ENCODE peak calls at places on chromosomes 13 and 19, in eight cellular contexts. S is GM23338, H is tibial nerve, P is RWPE2, U is fibroblast of mammary gland, C is esophagus squamous epithelium, R is RWPE1, D is dorsolateral prefrontal cortex. Y is an unnamed sample.

GRCh38 chr19:32224371-32225244 is 120.8 kb upstream of the ZNF507 start:
- DNase-seq in H (peak), C (no peak), R (peak), P (no peak), D (peak), S (peak), U (peak), Y (peak)

GRCh38 chr13:23723463-23723862 is 153.3 kb downstream of the TNFRSF19 start:
- DNase-seq in D (no peak), C (no peak), S (no peak), U (peak), H (no peak), R (no peak), P (no peak), Y (no peak)

GRCh38 chr13:29582171-29582570 is 13.3 kb downstream of the SLC7A1 start:
- DNase-seq in U (no peak), P (no peak), C (no peak), R (no peak), D (no peak), S (no peak), H (no peak), Y (no peak)

GRCh38 chr19:13619203-13619632 is 112.9 kb upstream of the CACNA1A start:
- DNase-seq in C (no peak), D (no peak), H (no peak), P (no peak), S (no peak), U (peak), R (no peak), Y (no peak)

GRCh38 chr13:98089826-98090225 is 53.1 kb upstream of the FARP1 start:
- DNase-seq in P (no peak), C (no peak), S (no peak), H (no peak), D (no peak), R (no peak), U (peak), Y (no peak)

GRCh38 chr13:103287659-103288058 is 221.4 kb upstream of the SLC10A2 start:
- DNase-seq in D (no peak), P (no peak), R (peak), H (no peak), S (no peak), U (no peak), C (no peak), Y (no peak)

GRCh38 chr19:13176345-13176744 is 26.1 kb downstream of the IER2 start:
- DNase-seq in U (no peak), R (no peak), C (no peak), S (no peak), D (no peak), H (no peak), P (no peak), Y (no peak)

GRCh38 chr19:14979498-14980255 is at the start of gene SLC1A6:
- DNase-seq in U (no peak), C (no peak), P (no peak), D (no peak), R (no peak), H (no peak), S (peak), Y (peak)

GRCh38 chr19:45924891-45925447 is 10.4 kb upstream of the NANOS2 start:
- DNase-seq in D (no peak), H (no peak), R (no peak), U (no peak), P (no peak), S (no peak), C (no peak), Y (no peak)

GRCh38 chr19:6161271-6161850 is 25.9 kb downstream of the ACSBG2 start:
- DNase-seq in P (peak), H (no peak), S (peak), U (peak), D (no peak), R (peak), C (no peak), Y (no peak)

GRCh38 chr19:29927944-29928669 is 13.9 kb upstream of the URI1 start:
- DNase-seq in U (no peak), C (no peak), H (no peak), P (no peak), S (peak), R (no peak), D (no peak), Y (peak)

GRCh38 chr19:1767464-1767933 is 14.2 kb downstream of the ONECUT3 start:
- DNase-seq in P (no peak), C (no peak), H (peak), S (no peak), D (peak), U (peak), R (peak), Y (peak)

GRCh38 chr13:72125561-72125960 is 258.6 kb upstream of the DACH1 start:
- DNase-seq in C (no peak), D (no peak), P (no peak), R (no peak), U (peak), S (no peak), H (no peak), Y (no peak)

GRCh38 chr13:43487459-43487858 is 299.3 kb downstream of the ENOX1 start:
- DNase-seq in D (no peak), P (no peak), U (no peak), R (no peak), C (no peak), H (no peak), S (no peak), Y (no peak)

GRCh38 chr19:50418186-50419021 is at the start of gene SPIB:
- DNase-seq in S (peak), H (no peak), U (no peak), C (no peak), R (no peak), P (no peak), D (no peak), Y (no peak)

GRCh38 chr13:37106642-37107041 is 1.2 kb upstream of the CSNK1A1L start:
- DNase-seq in S (peak), D (no peak), U (no peak), H (no peak), R (no peak), P (no peak), C (no peak), Y (no peak)

GRCh38 chr19:54431255-54431838 is 16.1 kb downstream of the TTYH1 start:
- DNase-seq in H (no peak), R (no peak), C (no peak), U (peak), P (no peak), D (no peak), S (no peak), Y (no peak)

GRCh38 chr19:49823472-49823871 is 5.4 kb downstream of the MED25 start:
- DNase-seq in C (no peak), D (no peak), R (no peak), S (no peak), U (no peak), P (no peak), H (no peak), Y (no peak)

GRCh38 chr13:95929430-95929829 is 123.8 kb downstream of the UGGT2 start:
- DNase-seq in D (no peak), C (no peak), R (no peak), P (no peak), U (no peak), S (no peak), H (no peak), Y (no peak)

GRCh38 chr13:93529961-93530360 is 303.4 kb downstream of the GPC6 start:
- DNase-seq in P (no peak), D (no peak), C (no peak), S (no peak), U (peak), H (no peak), R (no peak), Y (no peak)

GRCh38 chr19:41528106-41528505 is 47.9 kb upstream of the CEACAM21 start:
- DNase-seq in R (no peak), P (no peak), D (no peak), H (no peak), U (peak), S (peak), C (no peak), Y (no peak)

GRCh38 chr13:114089751-114090400 is 42.5 kb downstream of the RASA3 start:
- DNase-seq in S (no peak), C (no peak), D (no peak), H (no peak), R (no peak), U (no peak), P (peak), Y (no peak)

GRCh38 chr19:13765395-13766094 is 1.2 kb downstream of the MRI1 start:
- DNase-seq in P (no peak), R (no peak), D (no peak), H (no peak), U (no peak), C (no peak), S (peak), Y (no peak)

GRCh38 chr19:6530385-6531162 is at the start of gene TNFSF9:
- DNase-seq in U (peak), S (peak), H (peak), D (peak), P (peak), C (no peak), R (peak), Y (peak)

GRCh38 chr13:114230117-114230516 is 4.6 kb upstream of the CDC16 start:
- DNase-seq in R (no peak), C (no peak), P (no peak), H (no peak), U (peak), S (peak), D (no peak), Y (no peak)

GRCh38 chr13:36673838-36674326 is at the start of gene SERTM1:
- DNase-seq in P (no peak), H (no peak), C (no peak), U (peak), D (no peak), S (peak), R (peak), Y (peak)

GRCh38 chr13:98576215-98576945 is 527 bp downstream of the STK24 start:
- DNase-seq in D (no peak), U (no peak), R (peak), S (peak), H (peak), P (no peak), C (no peak), Y (peak)

GRCh38 chr19:19628499-19629134 is 597 bp upstream of the LPAR2 start:
- DNase-seq in D (no peak), R (peak), P (no peak), C (no peak), U (peak), H (no peak), S (peak), Y (peak)

GRCh38 chr13:90492872-90493271 is 854.6 kb upstream of the MIR17HG start:
- DNase-seq in C (no peak), R (no peak), S (no peak), P (no peak), H (no peak), D (no peak), U (no peak), Y (no peak)

GRCh38 chr19:7612282-7613274 is 16.8 kb downstream of the XAB2 start:
- DNase-seq in C (no peak), D (no peak), H (no peak), S (no peak), R (no peak), U (no peak), P (peak), Y (no peak)

GRCh38 chr19:49017666-49018351 is 918 bp upstream of the LHB start:
- DNase-seq in H (no peak), P (peak), C (no peak), U (peak), R (no peak), D (no peak), S (peak), Y (peak)

GRCh38 chr19:44553478-44554171 is 24.1 kb upstream of the CEACAM20 start:
- DNase-seq in H (no peak), P (peak), S (no peak), C (no peak), D (no peak), U (peak), R (peak), Y (no peak)

GRCh38 chr13:46134961-46135522 is 30.2 kb upstream of the CPB2 start:
- DNase-seq in C (no peak), R (peak), H (no peak), S (peak), P (no peak), D (no peak), U (no peak), Y (no peak)

GRCh38 chr13:85900521-85900920 is 101.3 kb upstream of the SLITRK6 start:
- DNase-seq in C (no peak), S (no peak), D (no peak), H (no peak), R (no peak), P (no peak), U (no peak), Y (no peak)

GRCh38 chr19:16330811-16331690 is 6.4 kb downstream of the KLF2 start:
- DNase-seq in D (no peak), R (no peak), S (no peak), P (no peak), U (no peak), H (no peak), C (no peak), Y (no peak)

GRCh38 chr13:99380402-99380801 is 73.2 kb upstream of the GPR183 start:
- DNase-seq in U (no peak), S (no peak), D (no peak), C (no peak), P (no peak), H (no peak), R (no peak), Y (no peak)

GRCh38 chr13:67186985-67187569 is 43.1 kb downstream of the PCDH9 start:
- DNase-seq in C (no peak), H (no peak), R (no peak), S (peak), P (no peak), D (no peak), U (no peak), Y (no peak)

GRCh38 chr19:8244442-8244841 is 35.3 kb downstream of the CERS4 start:
- DNase-seq in C (no peak), P (no peak), S (no peak), D (no peak), R (no peak), U (no peak), H (no peak), Y (no peak)

DNA sequence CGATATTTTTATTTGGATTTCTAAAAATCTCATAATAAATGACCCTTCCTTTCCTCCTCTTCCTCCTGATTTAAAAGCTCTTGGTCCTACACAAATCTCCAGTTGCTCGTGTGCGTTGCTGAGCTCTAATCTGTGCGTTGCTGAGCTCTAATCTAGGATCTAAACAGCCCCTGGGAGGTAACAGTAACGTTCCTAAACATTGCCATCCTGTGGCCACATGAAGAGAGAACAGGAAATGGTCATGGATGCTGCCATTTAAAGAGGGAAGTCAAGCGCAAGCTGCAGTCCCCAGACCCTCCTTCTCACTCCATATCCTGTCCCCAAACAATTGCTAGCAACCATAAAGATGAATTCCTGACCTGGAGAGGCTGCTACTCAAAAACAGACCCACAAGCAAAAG is 170.8 kb downstream of the NUFIP1 start:
- DNase-seq in R (peak), D (no peak), C (no peak), P (no peak), S (peak), H (no peak), U (peak), Y (no peak)
- TF ChIP-seq CTCF in R (no peak), D (no peak), C (no peak), P (peak), S (peak), H (no peak), U (peak), Y (peak)

DNA sequence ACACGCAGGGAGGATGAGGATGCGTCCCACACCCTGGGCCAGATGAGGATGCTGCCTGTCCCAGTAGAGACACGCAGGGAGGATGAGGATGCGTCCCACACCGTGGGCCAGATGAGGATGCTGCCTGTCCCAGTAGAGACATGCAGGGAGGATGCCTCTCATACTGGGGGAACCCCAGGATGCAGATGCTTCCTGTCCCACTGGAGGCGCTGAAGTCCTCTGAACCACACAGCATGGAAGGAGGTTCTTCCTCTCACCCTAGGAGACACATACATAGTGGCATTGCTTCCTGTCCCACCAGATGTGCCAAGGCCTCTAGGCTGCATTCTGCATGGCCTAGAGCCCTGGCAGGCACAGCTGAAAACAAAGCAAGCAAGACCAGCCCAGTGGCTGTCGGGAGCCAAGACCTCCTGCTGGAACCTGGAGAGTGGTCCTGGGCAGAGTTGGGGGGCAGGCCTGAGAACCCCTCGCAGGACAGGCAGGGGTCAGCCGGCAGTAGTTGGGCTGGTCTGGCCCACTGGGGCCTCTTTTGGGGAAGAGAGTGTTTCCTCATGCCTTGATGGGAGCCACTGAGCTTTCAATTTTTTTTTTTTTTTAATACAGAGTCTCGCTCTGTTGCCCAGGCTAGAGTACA is 4.3 kb downstream of the HPN start:
- DNase-seq in S (peak), R (peak), P (no peak), H (no peak), U (no peak), D (peak), C (no peak), Y (no peak)
- TF ChIP-seq CTCF in S (peak), R (peak), P (peak), H (peak), U (peak), D (peak), C (no peak), Y (peak)

GRCh38 chr19:33947565-33947964 is 150.9 kb downstream of the KCTD15 start:
- DNase-seq in P (no peak), D (no peak), H (no peak), S (peak), C (no peak), U (no peak), R (no peak), Y (no peak)
- TF ChIP-seq CTCF in P (no peak), D (no peak), H (no peak), S (peak), C (no peak), U (no peak), R (no peak), Y (no peak)

GRCh38 chr13:33634526-33635111 is 183.3 kb upstream of the RFC3 start:
- DNase-seq in P (no peak), R (peak), H (no peak), U (no peak), C (no peak), S (peak), D (peak), Y (peak)
- TF ChIP-seq CTCF in P (peak), R (no peak), H (no peak), U (no peak), C (no peak), S (no peak), D (no peak), Y (no peak)

DNA sequence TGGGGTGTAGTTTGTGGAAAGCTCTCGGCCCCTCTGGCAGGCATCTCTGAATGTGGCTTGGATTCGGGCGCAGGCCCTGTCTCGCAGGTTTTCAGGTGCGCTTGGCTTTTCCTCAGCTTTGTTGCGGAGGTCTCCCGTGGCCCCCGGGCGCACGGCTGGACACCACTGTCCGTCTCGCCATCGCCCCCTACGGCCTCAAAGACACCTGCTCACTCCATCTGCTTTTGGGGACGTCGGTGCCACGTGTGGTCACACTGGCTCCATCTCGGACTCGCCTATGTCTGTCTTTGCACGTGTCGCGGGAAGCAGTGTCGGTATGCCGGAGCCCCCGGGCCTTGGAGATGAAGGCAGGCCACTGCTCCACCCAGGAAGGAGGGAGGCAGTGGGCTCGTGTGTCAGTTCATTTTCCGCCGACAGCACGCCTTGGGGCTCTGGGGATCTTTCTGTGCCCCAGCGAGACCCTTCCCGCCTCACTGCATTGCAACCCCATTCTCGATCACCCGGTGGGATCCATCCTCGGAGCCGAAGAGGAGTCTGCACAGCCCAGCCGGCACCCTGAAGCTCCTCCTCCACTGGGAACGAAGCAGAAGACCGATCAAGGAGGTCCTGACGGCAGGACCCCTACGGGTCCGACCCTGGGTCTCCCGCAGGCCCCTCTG is 42.1 kb downstream of the ZNF146 start:
- DNase-seq in P (no peak), C (no peak), D (no peak), U (no peak), S (peak), R (no peak), H (no peak), Y (no peak)
- TF ChIP-seq CTCF in P (no peak), C (no peak), D (no peak), U (no peak), S (peak), R (no peak), H (no peak), Y (no peak)

DNA sequence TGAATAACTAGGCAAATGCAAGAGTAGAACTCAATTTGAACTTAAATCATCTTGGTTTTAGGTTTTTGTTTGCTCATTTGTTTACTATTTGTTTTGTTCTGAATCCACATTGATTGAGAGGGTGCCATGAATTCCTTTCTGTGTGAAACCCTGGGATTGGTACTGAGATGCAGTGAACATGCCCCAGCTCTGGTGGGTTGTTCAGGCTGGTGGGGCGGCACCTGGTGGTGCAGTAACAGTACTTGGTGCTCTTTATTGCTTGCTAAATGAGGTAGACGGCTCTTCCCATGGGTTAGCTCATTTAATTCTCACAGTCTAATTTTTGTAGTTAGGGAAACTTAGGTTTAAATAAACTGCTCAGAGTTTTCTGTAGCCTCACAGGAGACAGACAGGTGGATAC is 48.4 kb downstream of the WASF3 start:
- DNase-seq in U (no peak), H (no peak), R (no peak), S (peak), D (no peak), P (no peak), C (no peak), Y (no peak)
- TF ChIP-seq CTCF in U (peak), H (no peak), R (no peak), S (peak), D (no peak), P (no peak), C (no peak), Y (peak)

Y was measured in neural crest cell.